ENCODE peak calls at places on chromosomes 16 and 17, in four cellular contexts. One of them, this sample, is unnamed.

GRCh38 chr16:17899141-17899540 is 428.4 kb upstream of the XYLT1 start:
- DNase-seq in H9: no peak
- DNase-seq in heart right ventricle: no peak
- DNase-seq in cardiac muscle cell: no peak
- DNase-seq in this sample: no peak

GRCh38 chr16:51401673-51402072 is 250.6 kb upstream of the SALL1 start:
- DNase-seq in H9: no peak
- DNase-seq in heart right ventricle: no peak
- DNase-seq in cardiac muscle cell: no peak
- DNase-seq in this sample: no peak

GRCh38 chr17:43701318-43701743 is 39.6 kb upstream of the MEOX1 start:
- DNase-seq in H9: no peak
- DNase-seq in heart right ventricle: no peak
- DNase-seq in cardiac muscle cell: no peak
- DNase-seq in this sample: no peak

GRCh38 chr16:1706386-1707192 is 594 bp downstream of the MAPK8IP3 start:
- DNase-seq in H9: no peak
- DNase-seq in heart right ventricle: no peak
- DNase-seq in cardiac muscle cell: peak
- DNase-seq in this sample: no peak

GRCh38 chr17:51079049-51079448 is 41.6 kb downstream of the SPAG9 start:
- DNase-seq in H9: no peak
- DNase-seq in heart right ventricle: no peak
- DNase-seq in cardiac muscle cell: no peak
- DNase-seq in this sample: no peak

GRCh38 chr17:50185724-50186545 is 15.5 kb downstream of the COL1A1 start:
- DNase-seq in H9: no peak
- DNase-seq in heart right ventricle: no peak
- DNase-seq in cardiac muscle cell: no peak
- DNase-seq in this sample: no peak

GRCh38 chr16:30541502-30542329 is 7.1 kb upstream of the ZNF747 start:
- DNase-seq in H9: no peak
- DNase-seq in heart right ventricle: peak
- DNase-seq in cardiac muscle cell: peak
- DNase-seq in this sample: no peak

GRCh38 chr17:40425741-40426140 is 8.0 kb upstream of the TOP2A start:
- DNase-seq in H9: peak
- DNase-seq in heart right ventricle: no peak
- DNase-seq in cardiac muscle cell: no peak
- DNase-seq in this sample: no peak

GRCh38 chr16:66996324-66996982 is 8.1 kb downstream of the CES4A start:
- DNase-seq in H9: no peak
- DNase-seq in heart right ventricle: peak
- DNase-seq in cardiac muscle cell: no peak
- DNase-seq in this sample: no peak

GRCh38 chr17:18129041-18129502 is 20.5 kb downstream of the MYO15A start:
- DNase-seq in H9: no peak
- DNase-seq in heart right ventricle: no peak
- DNase-seq in cardiac muscle cell: no peak
- DNase-seq in this sample: no peak

GRCh38 chr17:79942591-79943353 is 92.9 kb downstream of the TBC1D16 start:
- DNase-seq in H9: peak
- DNase-seq in heart right ventricle: no peak
- DNase-seq in cardiac muscle cell: no peak
- DNase-seq in this sample: no peak

GRCh38 chr16:11149011-11149616 is 106.9 kb downstream of the SOCS1 start:
- DNase-seq in H9: no peak
- DNase-seq in heart right ventricle: no peak
- DNase-seq in cardiac muscle cell: no peak
- DNase-seq in this sample: no peak

GRCh38 chr17:60628252-60628889 is 28.4 kb downstream of the PPM1D start:
- DNase-seq in H9: no peak
- DNase-seq in heart right ventricle: no peak
- DNase-seq in cardiac muscle cell: no peak
- DNase-seq in this sample: no peak

GRCh38 chr17:60630352-60630751 is 30.4 kb downstream of the PPM1D start:
- DNase-seq in H9: no peak
- DNase-seq in heart right ventricle: peak
- DNase-seq in cardiac muscle cell: no peak
- DNase-seq in this sample: no peak

GRCh38 chr17:60627113-60627512 is 27.1 kb downstream of the PPM1D start:
- DNase-seq in H9: no peak
- DNase-seq in heart right ventricle: no peak
- DNase-seq in cardiac muscle cell: no peak
- DNase-seq in this sample: no peak

GRCh38 chr17:60631119-60631518 is 31.1 kb downstream of the PPM1D start:
- DNase-seq in H9: no peak
- DNase-seq in heart right ventricle: no peak
- DNase-seq in cardiac muscle cell: no peak
- DNase-seq in this sample: no peak

GRCh38 chr17:60629120-60629519 is 29.1 kb downstream of the PPM1D start:
- DNase-seq in H9: no peak
- DNase-seq in heart right ventricle: no peak
- DNase-seq in cardiac muscle cell: no peak
- DNase-seq in this sample: no peak
- TF ChIP-seq CTCF in H9: no peak
- TF ChIP-seq CTCF in heart right ventricle: no peak
- TF ChIP-seq CTCF in cardiac muscle cell: no peak
- TF ChIP-seq CTCF in this sample: no peak

GRCh38 chr17:11797803-11798202 is 199.5 kb downstream of the ZNF18 start:
- DNase-seq in H9: no peak
- DNase-seq in heart right ventricle: no peak
- DNase-seq in cardiac muscle cell: no peak
- DNase-seq in this sample: no peak
- TF ChIP-seq CTCF in H9: peak
- TF ChIP-seq CTCF in heart right ventricle: no peak
- TF ChIP-seq CTCF in cardiac muscle cell: no peak
- TF ChIP-seq CTCF in this sample: peak

GRCh38 chr17:58269557-58270291 is 11.0 kb downstream of the MPO start:
- DNase-seq in H9: no peak
- DNase-seq in heart right ventricle: no peak
- DNase-seq in cardiac muscle cell: no peak
- DNase-seq in this sample: no peak

GRCh38 chr17:58268774-58269556 is 11.8 kb downstream of the MPO start:
- DNase-seq in H9: no peak
- DNase-seq in heart right ventricle: no peak
- DNase-seq in cardiac muscle cell: no peak
- DNase-seq in this sample: no peak

GRCh38 chr17:58271532-58271931 is 9.2 kb downstream of the MPO start:
- DNase-seq in H9: no peak
- DNase-seq in heart right ventricle: no peak
- DNase-seq in cardiac muscle cell: no peak
- DNase-seq in this sample: no peak

GRCh38 chr17:58272367-58273280 is 8.1 kb downstream of the MPO start:
- DNase-seq in H9: no peak
- DNase-seq in heart right ventricle: no peak
- DNase-seq in cardiac muscle cell: no peak
- DNase-seq in this sample: no peak

DNA sequence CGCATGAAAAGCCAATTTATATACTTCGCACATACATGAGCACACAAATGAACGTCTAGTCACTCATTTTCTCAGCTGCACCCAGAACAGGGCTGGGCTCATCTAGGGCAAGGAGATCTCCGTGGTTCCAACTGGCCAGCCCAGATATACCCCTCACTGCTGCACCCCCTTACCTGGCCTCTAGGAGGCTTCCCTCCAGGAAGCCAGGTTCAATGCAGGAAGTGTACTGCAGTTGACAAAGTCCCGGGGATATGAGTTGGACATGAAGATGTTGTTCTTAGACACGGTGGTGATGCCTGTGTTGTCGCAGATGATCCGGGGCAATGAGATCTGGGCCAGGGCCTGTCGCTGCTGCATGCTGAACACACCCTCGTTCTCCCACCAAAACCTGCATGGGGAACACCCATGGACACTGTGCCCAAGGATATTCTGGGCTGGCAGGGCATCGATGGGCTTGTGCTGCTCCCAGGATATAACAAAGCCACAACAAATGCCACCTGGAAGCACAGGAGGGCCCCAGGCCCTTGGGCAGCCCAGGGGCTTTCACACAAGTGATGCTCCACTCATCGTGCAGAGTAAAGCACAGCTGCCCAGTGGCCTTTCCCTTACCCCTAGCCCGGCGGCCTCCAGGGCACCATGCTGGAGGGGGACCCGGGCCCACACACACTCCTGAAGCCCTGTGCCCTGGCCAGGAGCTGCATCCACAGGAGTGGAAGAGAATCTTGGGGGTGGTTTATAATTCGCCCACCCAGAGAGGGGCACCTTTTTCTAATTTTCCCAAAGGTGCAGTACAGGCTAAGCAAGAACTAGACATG is 10.1 kb downstream of the MPO start:
- DNase-seq in H9: peak
- DNase-seq in heart right ventricle: no peak
- DNase-seq in cardiac muscle cell: no peak
- DNase-seq in this sample: no peak
- TF ChIP-seq CTCF in H9: peak
- TF ChIP-seq CTCF in heart right ventricle: no peak
- TF ChIP-seq CTCF in cardiac muscle cell: peak
- TF ChIP-seq CTCF in this sample: peak

GRCh38 chr16:78249056-78249455 is 149.6 kb downstream of the WWOX start:
- DNase-seq in H9: peak
- DNase-seq in heart right ventricle: peak
- DNase-seq in cardiac muscle cell: peak
- DNase-seq in this sample: no peak
- TF ChIP-seq CTCF in H9: peak
- TF ChIP-seq CTCF in heart right ventricle: peak
- TF ChIP-seq CTCF in cardiac muscle cell: no peak
- TF ChIP-seq CTCF in this sample: peak